ENCODE peak calls at places on chromosome 14, in eight cellular contexts. E, V, R, K, Z, W, D and I are unnamed samples.

GRCh38 chr14:51852541-51852940 is 7.9 kb upstream of the GNG2 start:
- DNase-seq in E (no peak), V (no peak), R (no peak), K (no peak), Z (no peak), W (no peak), D (no peak), I (no peak)

GRCh38 chr14:68309121-68309520 is 483.7 kb downstream of the ZFP36L1 start:
- DNase-seq in E (no peak), V (no peak), R (no peak), K (no peak), Z (no peak), W (no peak), D (no peak), I (no peak)

GRCh38 chr14:104111301-104112112 is 26.0 kb downstream of the ASPG start:
- DNase-seq in E (no peak), V (no peak), R (no peak), K (no peak), Z (no peak), W (no peak), D (no peak), I (no peak)

GRCh38 chr14:87001333-87001732 is 991.6 kb downstream of the GALC start:
- DNase-seq in E (no peak), V (no peak), R (no peak), K (no peak), Z (no peak), W (no peak), D (no peak), I (no peak)

GRCh38 chr14:102554835-102555819 is 37.3 kb upstream of the RCOR1 start:
- DNase-seq in E (peak), V (peak), R (peak), K (peak), Z (peak), W (no peak), D (peak), I (peak)

GRCh38 chr14:73976150-73976549 is 26.0 kb downstream of the COQ6 start:
- DNase-seq in E (peak), V (no peak), R (no peak), K (no peak), Z (no peak), W (no peak), D (no peak), I (no peak)

GRCh38 chr14:105168979-105169507 is 467 bp upstream of the JAG2 start:
- DNase-seq in E (peak), V (peak), R (peak), K (no peak), Z (no peak), W (peak), D (peak), I (no peak)

GRCh38 chr14:77023001-77023996 is 5.2 kb downstream of the IRF2BPL start:
- DNase-seq in E (no peak), V (peak), R (no peak), K (peak), Z (no peak), W (no peak), D (peak), I (no peak)

GRCh38 chr14:100466111-100466856 is 120.9 kb downstream of the BEGAIN start:
- DNase-seq in E (no peak), V (no peak), R (no peak), K (no peak), Z (no peak), W (no peak), D (no peak), I (no peak)

GRCh38 chr14:50363734-50364113 is 33.0 kb downstream of the CDKL1 start:
- DNase-seq in E (no peak), V (peak), R (no peak), K (peak), Z (peak), W (no peak), D (no peak), I (no peak)

GRCh38 chr14:50769893-50770500 is 61.0 kb downstream of the NIN start:
- DNase-seq in E (no peak), V (no peak), R (no peak), K (no peak), Z (no peak), W (no peak), D (no peak), I (no peak)

GRCh38 chr14:50828738-50829471 is 2.1 kb downstream of the NIN start:
- DNase-seq in E (no peak), V (no peak), R (no peak), K (no peak), Z (no peak), W (no peak), D (no peak), I (no peak)

GRCh38 chr14:75042040-75042439 is 9.2 kb downstream of the MLH3 start:
- DNase-seq in E (peak), V (no peak), R (no peak), K (no peak), Z (no peak), W (no peak), D (no peak), I (no peak)

GRCh38 chr14:36503771-36504741 is 16.0 kb downstream of the NKX2-1 start:
- DNase-seq in E (no peak), V (no peak), R (peak), K (no peak), Z (no peak), W (no peak), D (no peak), I (no peak)

GRCh38 chr14:90615444-90616095 is 200.7 kb downstream of the TTC7B start:
- DNase-seq in E (no peak), V (no peak), R (no peak), K (no peak), Z (no peak), W (no peak), D (no peak), I (no peak)

GRCh38 chr14:99177046-99177655 is 94.8 kb downstream of the BCL11B start:
- DNase-seq in E (no peak), V (no peak), R (no peak), K (no peak), Z (no peak), W (no peak), D (no peak), I (no peak)

GRCh38 chr14:89564291-89564957 is 147.4 kb upstream of the FOXN3 start:
- DNase-seq in E (no peak), V (no peak), R (no peak), K (no peak), Z (no peak), W (no peak), D (no peak), I (no peak)

GRCh38 chr14:20855652-20856291 is 35.4 kb upstream of the RNASE3 start:
- DNase-seq in E (peak), V (peak), R (peak), K (peak), Z (peak), W (peak), D (peak), I (peak)

GRCh38 chr14:32934891-32935633 is 3.6 kb upstream of the NPAS3 start:
- DNase-seq in E (no peak), V (no peak), R (peak), K (no peak), Z (no peak), W (no peak), D (no peak), I (peak)

GRCh38 chr14:72416892-72417291 is 477.0 kb downstream of the DPF3 start:
- DNase-seq in E (no peak), V (no peak), R (no peak), K (no peak), Z (no peak), W (no peak), D (no peak), I (no peak)

GRCh38 chr14:26855051-26855753 is 257.4 kb upstream of the NOVA1 start:
- DNase-seq in E (no peak), V (no peak), R (no peak), K (no peak), Z (no peak), W (no peak), D (no peak), I (no peak)

GRCh38 chr14:24816929-24817637 is 183.1 kb upstream of the GZMB start:
- DNase-seq in E (no peak), V (no peak), R (no peak), K (no peak), Z (no peak), W (no peak), D (no peak), I (no peak)

GRCh38 chr14:38964630-38965029 is 138.4 kb downstream of the SEC23A start:
- DNase-seq in E (peak), V (no peak), R (no peak), K (no peak), Z (no peak), W (no peak), D (no peak), I (no peak)